ENCODE peak calls at places on chromosomes 1 and 21, in six cellular contexts. F is astrocyte of the spinal cord; Q is nephron progenitor cell; S is stimulated activated naive B cell treated with anti-CD40 and anti-IgM and Interleukin-4, amounts not matched to agents 10 μg/mL and 1 μg/mL and 100 μg/mL, for 72 hours; D is fibroblast of mammary gland; H is D341Med. P is an unnamed sample.

GRCh38 chr1:11539850-11540772 is 61.2 kb downstream of the DISP3 start:
- DNase-seq in F (no peak), S (no peak), Q (no peak), H (no peak), D (no peak), P (no peak)

GRCh38 chr1:18805925-18806849 is 53.3 kb downstream of the TAS1R2 start:
- DNase-seq in F (no peak), Q (no peak), D (no peak), S (no peak), H (no peak), P (no peak)

GRCh38 chr1:207397525-207397926 is 56.6 kb upstream of the CR2 start:
- DNase-seq in Q (no peak), F (no peak), S (no peak), H (no peak), D (no peak), P (peak)

GRCh38 chr1:204089044-204089751 is 16.3 kb downstream of the SOX13 start:
- DNase-seq in D (peak), F (peak), S (no peak), H (no peak), Q (no peak), P (peak)

GRCh38 chr1:11399250-11399649 is 79.7 kb upstream of the DISP3 start:
- DNase-seq in H (no peak), D (no peak), F (no peak), S (no peak), Q (no peak), P (no peak)

GRCh38 chr1:232367293-232367692 is 262.6 kb downstream of the SIPA1L2 start:
- DNase-seq in S (no peak), D (no peak), Q (no peak), F (no peak), H (no peak), P (peak)

GRCh38 chr1:42081475-42081874 is 71.7 kb upstream of the GUCA2B start:
- DNase-seq in H (no peak), Q (no peak), F (no peak), S (no peak), D (no peak), P (no peak)

GRCh38 chr1:231260351-231260750 is 19.3 kb downstream of the GNPAT start:
- DNase-seq in Q (no peak), S (no peak), F (no peak), D (no peak), H (no peak), P (no peak)

GRCh38 chr1:27109103-27109822 is 45.7 kb downstream of the SLC9A1 start:
- DNase-seq in H (no peak), S (no peak), F (no peak), Q (peak), D (peak), P (peak)

GRCh38 chr21:31482460-31482859 is 138.4 kb upstream of the TIAM1 start:
- DNase-seq in S (no peak), D (peak), F (no peak), H (no peak), Q (no peak), P (no peak)

GRCh38 chr1:21874328-21874727 is 62.3 kb downstream of the LDLRAD2 start:
- DNase-seq in S (no peak), D (no peak), Q (no peak), F (no peak), H (no peak), P (no peak)

GRCh38 chr1:53681647-53682368 is 57.2 kb downstream of the GLIS1 start:
- DNase-seq in Q (peak), F (no peak), S (peak), H (peak), D (no peak), P (no peak)

GRCh38 chr1:174800221-174800791 is 199.4 kb upstream of the CACYBP start:
- DNase-seq in Q (peak), D (no peak), H (no peak), F (no peak), S (no peak), P (no peak)

GRCh38 chr21:36861924-36862323 is 104.5 kb downstream of the HLCS start:
- DNase-seq in S (no peak), D (no peak), F (no peak), H (no peak), Q (no peak), P (no peak)

GRCh38 chr1:15454256-15454655 is 2.3 kb upstream of the CELA2A start:
- DNase-seq in H (no peak), Q (no peak), S (no peak), D (peak), F (peak), P (peak)

GRCh38 chr1:18890704-18891103 is 11.7 kb downstream of the ALDH4A1 start:
- DNase-seq in H (no peak), Q (no peak), S (no peak), F (peak), D (no peak), P (no peak)

GRCh38 chr1:170675825-170676224 is 11.9 kb downstream of the PRRX1 start:
- DNase-seq in Q (no peak), F (no peak), S (no peak), D (no peak), H (no peak), P (no peak)

GRCh38 chr1:159941867-159942560 is 3.4 kb downstream of the IGSF9 start:
- DNase-seq in S (no peak), F (no peak), H (peak), Q (no peak), D (no peak), P (no peak)

GRCh38 chr1:235958021-235958420 is 91.3 kb upstream of the LYST start:
- DNase-seq in D (no peak), Q (no peak), H (no peak), S (no peak), F (no peak), P (no peak)